ENCODE peak calls at places on chromosomes 3 and 15, in five cellular contexts. N, T, X, V and O are unnamed samples.

GRCh38 chr3:172953576-172953975 is 187.5 kb downstream of the SPATA16 start:
- DNase-seq in N (no peak), T (no peak), X (no peak), V (no peak), O (no peak)

GRCh38 chr3:190229632-190230424 is 92.4 kb downstream of the CLDN1 start:
- DNase-seq in N (no peak), T (no peak), X (no peak), V (no peak), O (no peak)

GRCh38 chr3:61669203-61669602 is 107.8 kb downstream of the PTPRG start:
- DNase-seq in N (no peak), T (no peak), X (no peak), V (no peak), O (no peak)

GRCh38 chr3:65810277-65810676 is 228.4 kb downstream of the MAGI1 start:
- DNase-seq in N (no peak), T (no peak), X (no peak), V (no peak), O (no peak)

GRCh38 chr15:76875911-76876310 is 29.2 kb downstream of the SCAPER start:
- DNase-seq in N (no peak), T (peak), X (no peak), V (no peak), O (no peak)

GRCh38 chr3:9536212-9536611 is 17.4 kb downstream of the LHFPL4 start:
- DNase-seq in N (no peak), T (no peak), X (no peak), V (no peak), O (no peak)

GRCh38 chr3:50714953-50715352 is 40.2 kb downstream of the DOCK3 start:
- DNase-seq in N (no peak), T (no peak), X (no peak), V (no peak), O (no peak)

GRCh38 chr3:197487911-197488391 is 67.8 kb downstream of the BDH1 start:
- DNase-seq in N (peak), T (peak), X (no peak), V (no peak), O (no peak)

GRCh38 chr15:29805043-29805707 is 17.1 kb downstream of the TJP1 start:
- DNase-seq in N (no peak), T (no peak), X (peak), V (no peak), O (peak)

GRCh38 chr15:66753687-66754377 is 51.8 kb downstream of the SMAD6 start:
- DNase-seq in N (no peak), T (no peak), X (no peak), V (no peak), O (no peak)

GRCh38 chr3:47313341-47314055 is 30.8 kb downstream of the KLHL18 start:
- DNase-seq in N (no peak), T (no peak), X (no peak), V (no peak), O (no peak)

GRCh38 chr15:63157891-63158431 is 684 bp upstream of the RPS27L start:
- DNase-seq in N (no peak), T (no peak), X (peak), V (peak), O (peak)

GRCh38 chr3:161250116-161250515 is 29.0 kb downstream of the NMD3 start:
- DNase-seq in N (no peak), T (no peak), X (no peak), V (no peak), O (no peak)

GRCh38 chr3:48655586-48655985 is 7.1 kb downstream of the CELSR3 start:
- DNase-seq in N (no peak), T (no peak), X (no peak), V (no peak), O (no peak)

GRCh38 chr15:85754993-85755392 is 39.7 kb downstream of the KLHL25 start:
- DNase-seq in N (no peak), T (peak), X (no peak), V (no peak), O (no peak)

GRCh38 chr15:90437516-90437915 is 49.5 kb downstream of the IQGAP1 start:
- DNase-seq in N (no peak), T (no peak), X (no peak), V (no peak), O (no peak)

GRCh38 chr3:194573680-194574437 is 59.4 kb downstream of the TMEM44 start:
- DNase-seq in N (no peak), T (peak), X (no peak), V (peak), O (peak)

GRCh38 chr3:149299938-149300791 is 33.3 kb downstream of the TM4SF18 start:
- DNase-seq in N (no peak), T (no peak), X (no peak), V (no peak), O (no peak)

GRCh38 chr15:65980824-65981456 is 111.6 kb downstream of the RAB11A start:
- DNase-seq in N (no peak), T (peak), X (peak), V (peak), O (peak)

GRCh38 chr3:93973160-93974126 is at the start of gene PROS1:
- DNase-seq in N (peak), T (peak), X (peak), V (peak), O (peak)

GRCh38 chr15:69105451-69105985 is 54.9 kb upstream of the GLCE start:
- DNase-seq in N (no peak), T (no peak), X (no peak), V (no peak), O (no peak)

GRCh38 chr15:37100109-37100873 is at the start of gene MEIS2:
- DNase-seq in N (peak), T (peak), X (peak), V (peak), O (peak)

GRCh38 chr15:91021516-91022074 is 799 bp downstream of the VPS33B start:
- DNase-seq in N (no peak), T (no peak), X (no peak), V (no peak), O (no peak)

GRCh38 chr15:89091667-89092220 is 3.5 kb downstream of the ABHD2 start:
- DNase-seq in N (no peak), T (no peak), X (no peak), V (no peak), O (no peak)

GRCh38 chr3:112980080-112980479 is 5.2 kb upstream of the CD200R1 start:
- DNase-seq in N (no peak), T (no peak), X (no peak), V (no peak), O (no peak)

GRCh38 chr3:127915115-127915936 is at the start of gene KBTBD12:
- DNase-seq in N (peak), T (peak), X (peak), V (peak), O (peak)

GRCh38 chr15:68302729-68303128 is 25.2 kb downstream of the FEM1B start:
- DNase-seq in N (no peak), T (no peak), X (no peak), V (no peak), O (no peak)

GRCh38 chr3:4736284-4736861 is 242.9 kb upstream of the BHLHE40 start:
- DNase-seq in N (no peak), T (no peak), X (no peak), V (no peak), O (no peak)

GRCh38 chr15:44591326-44591725 is 54.4 kb downstream of the EIF3J start:
- DNase-seq in N (no peak), T (no peak), X (no peak), V (no peak), O (no peak)

GRCh38 chr15:40100133-40100946 is 8.3 kb downstream of the BMF start:
- DNase-seq in N (no peak), T (no peak), X (no peak), V (no peak), O (no peak)

GRCh38 chr15:66879968-66880367 is 177.9 kb downstream of the SMAD6 start:
- DNase-seq in N (peak), T (no peak), X (no peak), V (no peak), O (no peak)

GRCh38 chr3:72231439-72232196 is 446.7 kb upstream of the PROK2 start:
- DNase-seq in N (no peak), T (no peak), X (peak), V (no peak), O (peak)

GRCh38 chr15:72534522-72534921 is 60.4 kb downstream of the ARIH1 start:
- DNase-seq in N (no peak), T (no peak), X (no peak), V (no peak), O (no peak)

GRCh38 chr3:132726341-132726823 is 4.2 kb upstream of the NPHP3 start:
- DNase-seq in N (no peak), T (no peak), X (no peak), V (peak), O (no peak)

GRCh38 chr3:125374996-125375941 is at the start of gene ZNF148:
- DNase-seq in N (peak), T (peak), X (peak), V (peak), O (peak)

GRCh38 chr3:125374501-125374995 is 577 bp downstream of the ZNF148 start:
- DNase-seq in N (peak), T (peak), X (no peak), V (peak), O (no peak)

GRCh38 chr3:125378762-125379161 is 3.6 kb upstream of the ZNF148 start:
- DNase-seq in N (no peak), T (no peak), X (no peak), V (no peak), O (no peak)

GRCh38 chr3:125379483-125379882 is 4.4 kb upstream of the ZNF148 start:
- DNase-seq in N (no peak), T (no peak), X (no peak), V (no peak), O (no peak)

GRCh38 chr3:125375950-125376679 is 990 bp upstream of the ZNF148 start:
- DNase-seq in N (no peak), T (no peak), X (no peak), V (no peak), O (no peak)
- H3K27ac ChIP-seq in N (peak), T (peak), X (no peak), V (no peak), O (peak)

GRCh38 chr3:155744626-155745324 is at the start of gene PLCH1:
- DNase-seq in N (peak), T (peak), X (peak), V (peak), O (peak)
- H3K27ac ChIP-seq in N (no peak), T (no peak), X (no peak), V (peak), O (no peak)

GRCh38 chr15:58476525-58477162 is 44.9 kb downstream of the LIPC start:
- DNase-seq in N (no peak), T (no peak), X (no peak), V (no peak), O (no peak)
- H3K27ac ChIP-seq in N (no peak), T (no peak), X (no peak), V (no peak), O (no peak)

DNA sequence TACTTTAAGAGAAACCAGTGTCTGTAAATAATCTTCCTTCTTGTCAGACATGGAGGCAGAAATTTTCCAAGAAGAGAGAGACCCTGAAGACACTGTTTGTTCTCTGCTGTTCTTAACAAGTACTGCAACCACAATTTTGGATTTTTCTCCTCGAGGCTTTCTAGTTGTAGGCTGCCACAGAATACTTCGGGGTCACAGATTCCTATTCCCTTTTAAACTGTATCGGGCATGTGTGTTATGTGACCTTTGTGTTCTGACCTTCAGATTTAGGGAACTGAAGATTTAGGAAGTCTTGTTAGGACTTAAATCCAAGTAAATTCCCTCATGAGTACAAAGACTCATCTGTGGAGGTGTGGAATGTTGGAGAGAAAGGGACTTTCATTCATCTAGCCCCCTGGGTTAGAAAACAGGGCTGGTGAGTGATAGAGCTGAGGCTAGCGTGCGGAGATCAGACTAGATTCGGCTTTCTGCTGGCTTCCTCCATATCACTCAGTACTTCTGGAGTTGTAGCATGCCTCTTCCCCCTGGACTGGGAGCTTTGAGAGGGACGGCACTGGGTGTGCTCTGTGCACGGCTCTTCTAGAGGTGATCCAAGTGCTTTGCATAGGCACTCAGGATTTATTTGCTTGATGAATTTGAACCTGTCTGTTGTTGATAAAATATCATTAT is 237.0 kb downstream of the LPP start:
- DNase-seq in N (no peak), T (no peak), X (no peak), V (peak), O (no peak)
- H3K27ac ChIP-seq in N (peak), T (peak), X (no peak), V (no peak), O (no peak)

DNA sequence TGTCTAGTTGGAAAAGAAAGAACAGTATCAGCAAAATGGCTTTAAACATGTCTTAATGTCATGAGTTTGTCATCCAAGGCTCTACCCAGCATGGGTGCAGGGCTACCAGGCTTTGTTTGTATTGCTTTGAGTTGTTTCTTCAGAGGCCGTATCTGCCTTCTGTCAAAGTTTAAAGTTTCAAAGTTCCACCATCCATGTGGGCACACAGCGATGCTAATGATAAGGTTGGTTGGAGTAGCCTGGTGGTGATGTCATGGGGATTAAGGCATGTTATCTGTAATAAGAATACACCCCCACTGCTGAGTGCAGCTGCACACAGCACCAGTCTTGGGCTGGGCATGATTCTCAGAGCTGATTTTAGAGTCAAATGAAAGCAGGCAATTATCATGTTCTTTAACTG is 71.9 kb upstream of the LRTM1 start:
- DNase-seq in N (no peak), T (no peak), X (no peak), V (no peak), O (no peak)
- H3K27ac ChIP-seq in N (no peak), T (no peak), X (no peak), V (no peak), O (no peak)

GRCh38 chr3:134476306-134476705 is 9.5 kb downstream of the ANAPC13 start:
- DNase-seq in N (no peak), T (no peak), X (no peak), V (no peak), O (no peak)
- H3K27ac ChIP-seq in N (peak), T (peak), X (no peak), V (no peak), O (no peak)

GRCh38 chr3:179739816-179740594 is 87.2 kb downstream of the USP13 start:
- DNase-seq in N (no peak), T (no peak), X (no peak), V (no peak), O (no peak)
- H3K27ac ChIP-seq in N (no peak), T (no peak), X (no peak), V (no peak), O (no peak)

GRCh38 chr15:94535298-94536048 is 304.1 kb downstream of the MCTP2 start:
- DNase-seq in N (no peak), T (no peak), X (no peak), V (no peak), O (no peak)

DNA sequence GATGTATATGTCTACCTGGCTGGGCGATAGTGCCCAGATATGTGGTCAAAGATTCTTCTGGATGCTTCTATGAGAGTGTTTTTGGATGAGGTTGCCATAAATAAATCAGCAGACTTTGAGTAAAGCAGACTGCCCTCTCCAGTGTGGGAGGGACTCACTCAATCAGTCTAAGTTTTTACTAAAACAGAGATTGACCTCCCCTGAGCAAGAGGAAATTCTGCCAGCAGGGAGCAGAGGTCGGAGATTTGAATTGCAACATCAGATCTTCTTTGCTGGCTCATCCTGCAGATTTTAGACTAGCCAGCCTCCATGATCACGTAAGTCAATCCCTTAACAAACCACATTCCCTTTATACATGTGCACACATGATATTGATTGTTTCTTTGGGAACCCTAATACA is 300.9 kb downstream of the MCTP2 start:
- DNase-seq in N (no peak), T (no peak), X (no peak), V (no peak), O (no peak)
- H3K27ac ChIP-seq in N (no peak), T (no peak), X (no peak), V (no peak), O (no peak)

GRCh38 chr3:184018424-184018973 is 815 bp upstream of the ABCC5 start:
- DNase-seq in N (no peak), T (no peak), X (no peak), V (no peak), O (no peak)

GRCh38 chr3:184016820-184017671 is 638 bp downstream of the ABCC5 start:
- DNase-seq in N (peak), T (peak), X (peak), V (peak), O (peak)

GRCh38 chr3:184017672-184018423 is at the start of gene ABCC5:
- DNase-seq in N (peak), T (peak), X (peak), V (peak), O (peak)

GRCh38 chr3:184022323-184022722 is 4.6 kb upstream of the ABCC5 start:
- DNase-seq in N (no peak), T (no peak), X (no peak), V (no peak), O (no peak)
- H3K27ac ChIP-seq in N (no peak), T (no peak), X (no peak), V (no peak), O (no peak)

GRCh38 chr3:129442947-129443346 is 2.9 kb downstream of the IFT122 start:
- DNase-seq in N (no peak), T (no peak), X (no peak), V (no peak), O (no peak)
- H3K27ac ChIP-seq in N (no peak), T (no peak), X (no peak), V (no peak), O (no peak)